ENCODE peak calls at places on chromosomes 1 and 21, in eight cellular contexts. F is neural progenitor cell; L is RWPE1; N is fibroblast of lung; G is astrocyte; I is H1; V is naive thymus-derived CD4-positive, alpha-beta T cell; O is heart left ventricle. A is an unnamed sample.

GRCh38 chr1:19658186-19658585 is 6.5 kb upstream of the HTR6 start:
- DNase-seq in F (no peak), L (no peak), N (no peak), G (no peak), I (no peak), V (no peak), O (no peak), A (no peak)

GRCh38 chr21:15978158-15978805 is 248.5 kb downstream of the USP25 start:
- DNase-seq in F (no peak), L (no peak), N (peak; percentile 95), G (peak; percentile 95), I (no peak), V (no peak), O (no peak), A (no peak)

GRCh38 chr1:108686609-108687313 is 5.3 kb upstream of the PRPF38B start:
- DNase-seq in F (no peak), L (no peak), N (peak; percentile 36), G (peak; percentile 21), I (no peak), V (no peak), O (no peak), A (no peak)

GRCh38 chr1:65688848-65689247 is 103.8 kb upstream of the PDE4B start:
- DNase-seq in F (no peak), L (no peak), N (no peak), G (no peak), I (no peak), V (no peak), O (no peak), A (no peak)

GRCh38 chr1:62905872-62906271 is 121.9 kb downstream of the ATG4C start:
- DNase-seq in F (no peak), L (no peak), N (no peak), G (no peak), I (no peak), V (no peak), O (no peak), A (no peak)

GRCh38 chr1:30668026-30668425 is 55.4 kb downstream of the MATN1 start:
- DNase-seq in F (no peak), L (no peak), N (peak; percentile 36), G (peak; percentile 16), I (no peak), V (no peak), O (no peak), A (no peak)

GRCh38 chr1:228236744-228237143 is 28.9 kb downstream of the OBSCN start:
- DNase-seq in F (peak; percentile 84), L (peak; percentile 7), N (peak; percentile 21), G (peak; percentile 10), I (peak; percentile 87), V (no peak), O (no peak), A (no peak)

GRCh38 chr1:18949689-18950414 is 6.6 kb downstream of the IFFO2 start:
- DNase-seq in F (peak; percentile 77), L (no peak), N (peak; percentile 72), G (peak; percentile 58), I (no peak), V (peak; percentile 32), O (no peak), A (no peak)

GRCh38 chr21:42863504-42863870 is 15.9 kb downstream of the WDR4 start:
- DNase-seq in F (no peak), L (no peak), N (no peak), G (no peak), I (no peak), V (no peak), O (no peak), A (no peak)

GRCh38 chr1:43272576-43273571 is 3.1 kb downstream of the TMEM125 start:
- DNase-seq in F (no peak), L (no peak), N (no peak), G (no peak), I (no peak), V (no peak), O (peak; percentile 9), A (no peak)

GRCh38 chr1:53140451-53140850 is 2.0 kb downstream of the SLC1A7 start:
- DNase-seq in F (no peak), L (no peak), N (no peak), G (no peak), I (no peak), V (no peak), O (no peak), A (no peak)

GRCh38 chr1:63601061-63601460 is 7.8 kb downstream of the PGM1 start:
- DNase-seq in F (no peak), L (no peak), N (no peak), G (no peak), I (no peak), V (no peak), O (no peak), A (no peak)

GRCh38 chr1:86849756-86850155 is 64.2 kb downstream of the SELENOF start:
- DNase-seq in F (no peak), L (no peak), N (no peak), G (no peak), I (no peak), V (no peak), O (no peak), A (no peak)

GRCh38 chr1:175768610-175769009 is 25.2 kb upstream of the TNR start:
- DNase-seq in F (no peak), L (no peak), N (no peak), G (no peak), I (no peak), V (no peak), O (no peak), A (no peak)

GRCh38 chr1:230827081-230827681 is 41.1 kb downstream of the C1orf198 start:
- DNase-seq in F (no peak), L (no peak), N (peak; percentile 82), G (peak; percentile 77), I (peak; percentile 26), V (no peak), O (peak; percentile 65), A (peak; percentile 58)
- H3K27ac ChIP-seq in F (no peak overlapping the region), L (no peak overlapping the region), N (no peak overlapping the region), G (no peak overlapping the region), I (no peak overlapping the region), V (no peak overlapping the region), O (peak overlapping the region; percentile 82), A (peak overlapping the region; percentile 92)

DNA sequence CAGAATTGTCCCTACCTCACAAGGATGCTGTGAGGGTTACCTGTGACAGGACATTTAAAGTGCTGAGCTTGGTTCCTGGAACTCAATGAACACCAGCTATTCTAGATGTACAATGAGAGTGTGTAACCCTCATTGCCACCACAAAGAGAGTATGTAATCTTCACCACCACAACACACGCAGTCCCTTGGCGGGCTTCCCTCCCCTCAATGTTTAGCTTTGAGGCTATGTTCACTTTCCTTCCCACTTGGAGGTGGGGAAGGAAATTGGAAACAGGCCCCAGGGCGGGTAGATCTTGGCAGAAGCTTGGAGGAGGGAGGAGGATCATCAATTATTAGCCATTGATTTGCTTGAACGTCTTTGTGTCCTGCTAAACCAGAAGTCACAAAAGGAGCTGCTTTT is 8.2 kb upstream of the COL16A1 start:
- DNase-seq in F (no peak), L (no peak), N (peak; percentile 91), G (peak; percentile 89), I (no peak), V (no peak), O (no peak), A (no peak)
- H3K27ac ChIP-seq in F (no peak overlapping the region), L (peak overlapping the region; percentile 80), N (peak overlapping the region; percentile 63), G (peak overlapping the region; percentile 86), I (no peak overlapping the region), V (no peak overlapping the region), O (peak overlapping the region; percentile 94), A (no peak overlapping the region)

DNA sequence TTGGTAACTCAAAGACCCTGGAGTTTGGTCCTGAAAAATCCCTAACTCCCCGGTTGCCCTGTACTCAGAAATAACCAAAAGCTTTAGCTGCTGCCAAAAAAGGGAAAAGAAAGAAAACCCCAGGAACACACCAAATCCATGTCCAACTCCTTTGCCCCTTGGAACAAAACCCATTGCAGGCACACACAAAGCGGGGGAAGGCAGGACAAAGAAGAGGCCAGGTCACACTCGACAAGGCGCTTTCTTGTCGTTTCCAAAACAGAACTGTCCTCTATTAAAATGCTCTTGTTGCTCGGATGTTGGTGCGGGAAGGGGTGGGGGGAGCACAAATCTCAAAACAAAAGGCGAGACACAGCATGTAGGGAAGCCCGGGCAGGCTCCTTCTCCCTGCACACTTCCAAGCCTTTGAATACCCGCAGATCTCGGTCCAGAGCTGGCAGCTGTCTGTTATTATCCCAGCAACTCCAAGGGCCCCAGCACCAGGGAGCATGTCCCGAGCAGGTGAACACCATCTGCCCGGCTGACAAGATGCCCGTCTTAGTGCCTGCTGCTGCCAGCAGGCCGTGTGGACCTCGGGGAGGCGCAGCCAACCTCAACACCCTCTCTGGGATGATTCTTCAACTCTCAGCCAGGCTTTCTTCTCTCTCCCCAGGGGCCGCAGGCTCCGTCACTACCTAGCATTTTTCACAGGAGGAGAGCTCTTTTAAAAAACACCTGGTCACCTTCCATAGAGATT is 96.4 kb downstream of the SSBP3 start:
- DNase-seq in F (peak; percentile 65), L (no peak), N (no peak), G (no peak), I (no peak), V (no peak), O (no peak), A (no peak)
- H3K27ac ChIP-seq in F (no peak overlapping the region), L (peak overlapping the region; percentile 6), N (no peak overlapping the region), G (no peak overlapping the region), I (peak overlapping the region; percentile 75), V (peak overlapping the region; percentile 53), O (peak overlapping the region; percentile 2), A (no peak overlapping the region)

DNA sequence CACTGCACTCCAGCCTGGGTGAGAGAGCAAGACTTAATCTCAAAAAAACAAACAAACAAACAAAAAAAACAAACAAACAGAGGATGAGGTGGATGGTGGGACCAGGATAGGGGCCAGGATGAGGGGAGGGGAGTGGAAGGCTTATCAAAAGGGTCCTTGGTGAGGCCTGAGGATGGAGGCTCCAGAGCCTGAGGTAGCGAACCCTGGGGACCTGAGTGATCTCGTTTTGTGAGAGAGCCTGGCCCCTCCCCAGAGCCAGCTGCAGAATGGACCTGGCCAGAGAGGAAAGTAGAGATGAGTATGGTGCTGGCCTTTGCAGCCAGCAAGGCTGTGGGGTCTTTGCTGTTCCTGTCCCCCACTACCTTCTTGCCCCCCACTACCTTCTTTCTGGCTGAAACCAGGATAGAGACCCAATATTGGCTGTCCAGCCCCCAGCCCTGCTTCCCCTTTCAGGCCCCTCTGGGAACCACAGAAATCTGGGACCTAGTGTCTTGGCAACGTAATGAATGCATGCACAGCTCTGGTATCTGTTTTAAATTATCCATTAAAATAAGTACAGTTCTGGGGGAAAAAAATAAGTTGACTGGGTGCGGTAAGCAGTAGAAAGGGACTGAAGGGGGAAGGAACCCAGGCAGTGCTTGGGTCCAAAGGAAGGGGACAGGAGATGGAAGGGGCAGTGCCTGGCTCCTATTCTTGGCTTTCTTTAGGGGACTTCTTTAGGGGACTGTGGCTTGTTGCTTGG is 1.1 kb upstream of the LMNA start:
- DNase-seq in F (peak; percentile 26), L (no peak), N (no peak), G (no peak), I (no peak), V (no peak), O (no peak), A (no peak)
- H3K27ac ChIP-seq in F (no peak overlapping the region), L (peak overlapping the region; percentile 100), N (peak overlapping the region; percentile 99), G (peak overlapping the region; percentile 86), I (no peak overlapping the region), V (no peak overlapping the region), O (peak overlapping the region; percentile 96), A (peak overlapping the region; percentile 97)

DNA sequence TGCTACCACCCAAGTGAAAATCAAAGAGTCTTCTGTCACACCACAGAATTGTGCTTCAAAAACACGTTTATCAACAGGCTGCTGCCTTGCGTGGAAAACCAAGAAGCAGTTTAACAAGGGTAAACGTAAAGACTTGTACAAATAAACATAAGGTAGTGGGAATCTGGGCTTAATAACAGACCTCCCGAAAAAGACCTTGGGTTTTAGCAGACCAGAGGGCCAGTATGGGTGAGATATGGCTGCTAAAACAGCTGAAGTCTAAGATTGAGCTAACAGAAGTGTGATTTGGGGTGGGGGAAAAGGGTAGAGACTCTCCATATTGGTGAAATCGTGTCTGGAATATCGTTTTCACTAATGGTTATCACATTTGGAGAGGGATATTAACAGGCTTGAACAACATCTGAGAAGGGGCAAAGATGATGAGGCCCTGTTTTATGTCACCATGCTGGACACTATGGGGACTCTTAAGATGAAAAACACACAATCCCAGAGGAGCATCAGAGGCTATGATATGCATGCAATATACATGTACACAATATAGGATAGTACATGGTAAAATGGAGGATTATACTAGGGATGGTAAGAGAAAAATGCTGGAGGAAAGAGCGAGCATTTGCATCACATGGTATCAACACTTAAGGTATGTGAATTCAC is 1.4 kb downstream of the MOV10 start:
- DNase-seq in F (no peak), L (no peak), N (no peak), G (no peak), I (no peak), V (no peak), O (no peak), A (no peak)
- H3K27ac ChIP-seq in F (no peak overlapping the region), L (peak overlapping the region; percentile 88), N (peak overlapping the region; percentile 78), G (peak overlapping the region; percentile 86), I (no peak overlapping the region), V (peak overlapping the region; percentile 88), O (peak overlapping the region; percentile 96), A (peak overlapping the region; percentile 92)